ENCODE peak calls at places on chromosomes 11 and 22, in five cellular contexts. F, T, W, H and P are unnamed samples.

GRCh38 chr11:123325535-123325934 is 104.5 kb upstream of the GRAMD1B start:
- DNase-seq in F (no peak), T (no peak), W (no peak), H (no peak), P (no peak)

GRCh38 chr11:2096001-2096918 is 42.9 kb downstream of the IGF2 start:
- DNase-seq in F (peak), T (no peak), W (peak), H (no peak), P (no peak)

GRCh38 chr11:829116-829945 is 1.6 kb downstream of the CRACR2B start:
- DNase-seq in F (no peak), T (no peak), W (no peak), H (no peak), P (no peak)

GRCh38 chr22:48072777-48073176 is 1310.3 kb downstream of the TBC1D22A start:
- DNase-seq in F (no peak), T (peak), W (no peak), H (no peak), P (no peak)

GRCh38 chr11:87372068-87372467 is 334.3 kb downstream of the TMEM135 start:
- DNase-seq in F (no peak), T (no peak), W (no peak), H (no peak), P (no peak)

GRCh38 chr11:92557848-92558247 is 333.2 kb downstream of the FAT3 start:
- DNase-seq in F (no peak), T (no peak), W (no peak), H (no peak), P (no peak)

GRCh38 chr11:130876931-130877330 is 39.3 kb downstream of the SNX19 start:
- DNase-seq in F (no peak), T (no peak), W (no peak), H (no peak), P (no peak)

GRCh38 chr11:95147364-95147905 is 57.8 kb downstream of the ENDOD1 start:
- DNase-seq in F (peak), T (no peak), W (peak), H (no peak), P (no peak)

GRCh38 chr22:43389227-43389836 is 22.5 kb upstream of the MPPED1 start:
- DNase-seq in F (no peak), T (no peak), W (no peak), H (no peak), P (no peak)
- TF ChIP-seq CTCF in F (no peak), T (no peak), W (no peak), H (no peak), P (no peak)

GRCh38 chr11:10933455-10934292 is 75.8 kb upstream of the ZBED5 start:
- DNase-seq in F (peak), T (peak), W (peak), H (peak), P (peak)
- TF ChIP-seq CTCF in F (peak), T (peak), W (peak), H (peak), P (peak)

DNA sequence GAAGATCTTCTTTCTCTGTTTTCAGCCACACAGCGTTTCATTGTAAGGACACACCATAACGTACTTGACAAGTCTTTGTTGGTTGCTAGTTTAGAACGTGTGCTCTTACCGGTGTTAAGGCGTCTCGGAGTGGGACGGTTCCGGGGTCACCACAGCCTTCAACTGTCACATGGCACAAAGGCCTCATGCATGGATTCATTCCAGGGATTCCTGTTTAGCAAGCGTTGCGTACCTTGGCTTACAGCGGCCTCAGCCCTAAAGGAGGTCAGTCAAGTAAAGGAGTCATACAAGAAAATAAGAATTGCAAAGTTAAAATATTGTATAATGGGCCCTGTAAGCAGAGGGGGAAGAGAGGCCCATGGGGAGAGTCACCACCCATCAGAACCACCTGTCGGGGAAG is 2.2 kb upstream of the SCGB1A1 start:
- DNase-seq in F (no peak), T (no peak), W (no peak), H (no peak), P (no peak)
- TF ChIP-seq CTCF in F (no peak), T (no peak), W (no peak), H (no peak), P (no peak)

DNA sequence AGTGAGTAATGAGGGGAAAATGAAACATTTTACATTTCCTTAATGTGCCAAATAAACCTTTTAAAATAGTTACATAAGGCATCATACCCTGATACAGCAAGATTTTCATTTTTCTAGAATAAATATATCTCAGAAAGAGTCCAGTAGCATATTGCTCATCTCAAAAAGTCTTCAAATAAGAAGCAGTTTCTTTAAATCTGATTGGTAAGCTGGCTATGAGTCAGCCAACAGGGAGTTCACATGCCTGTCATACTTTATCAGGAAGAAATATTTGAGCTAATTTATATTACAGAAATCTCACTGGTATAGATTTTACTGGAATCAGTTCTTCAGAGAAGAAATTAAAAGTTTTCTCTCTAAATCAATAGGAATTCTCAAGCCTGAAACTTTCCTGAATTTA is 258.1 kb downstream of the C11orf87 start:
- DNase-seq in F (peak), T (no peak), W (peak), H (no peak), P (no peak)
- TF ChIP-seq CTCF in F (no peak), T (no peak), W (no peak), H (no peak), P (no peak)

DNA sequence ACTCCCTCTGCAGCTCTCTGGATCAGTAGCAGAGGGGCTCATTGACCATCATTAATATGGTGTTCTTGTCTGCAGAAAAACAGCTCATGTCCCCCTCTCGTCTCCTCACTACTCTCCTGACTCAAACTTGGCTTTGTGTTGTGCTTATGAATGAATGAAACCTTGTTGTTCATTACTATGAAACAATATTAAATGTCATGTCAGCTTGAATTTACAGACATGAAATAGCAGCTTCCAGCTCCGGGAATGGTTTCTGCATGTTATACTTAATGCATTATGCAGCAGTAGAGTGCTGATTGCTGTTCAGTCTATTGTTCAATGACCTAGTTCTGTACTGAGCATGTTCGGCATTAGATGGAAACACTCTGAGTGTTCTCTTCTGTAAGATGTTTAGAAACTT is 340.6 kb downstream of the SOX6 start:
- DNase-seq in F (no peak), T (no peak), W (no peak), H (no peak), P (no peak)
- TF ChIP-seq CTCF in F (no peak), T (no peak), W (no peak), H (no peak), P (no peak)

GRCh38 chr11:84899134-84899533 is 728.0 kb downstream of the DLG2 start:
- DNase-seq in F (no peak), T (no peak), W (peak), H (no peak), P (no peak)

GRCh38 chr11:84894666-84895065 is 732.5 kb downstream of the DLG2 start:
- DNase-seq in F (no peak), T (no peak), W (no peak), H (no peak), P (no peak)

GRCh38 chr11:84901986-84902385 is 725.2 kb downstream of the DLG2 start:
- DNase-seq in F (peak), T (no peak), W (peak), H (no peak), P (no peak)

GRCh38 chr11:84902445-84902844 is 724.7 kb downstream of the DLG2 start:
- DNase-seq in F (no peak), T (no peak), W (no peak), H (no peak), P (no peak)

DNA sequence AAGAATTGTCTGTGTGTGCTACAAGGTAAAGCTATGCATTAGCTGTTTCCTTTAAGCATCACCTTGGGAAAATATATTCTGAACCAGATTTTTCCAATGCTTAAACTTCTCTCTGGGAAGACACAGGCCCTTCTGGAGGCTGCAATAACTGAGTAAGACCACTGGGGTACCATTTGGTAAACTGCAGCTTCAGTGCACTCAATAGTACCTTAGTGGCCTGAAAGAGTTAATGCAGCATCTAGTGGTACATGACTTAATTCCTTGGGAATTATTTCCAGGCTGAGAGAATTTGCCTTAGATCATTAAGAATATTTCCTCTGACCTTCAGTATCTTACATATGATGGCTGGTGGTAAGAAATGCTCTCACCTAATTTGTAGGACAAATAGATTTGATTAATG is 727.4 kb downstream of the DLG2 start:
- DNase-seq in F (peak), T (peak), W (no peak), H (peak), P (no peak)
- TF ChIP-seq CTCF in F (peak), T (peak), W (peak), H (peak), P (no peak)

DNA sequence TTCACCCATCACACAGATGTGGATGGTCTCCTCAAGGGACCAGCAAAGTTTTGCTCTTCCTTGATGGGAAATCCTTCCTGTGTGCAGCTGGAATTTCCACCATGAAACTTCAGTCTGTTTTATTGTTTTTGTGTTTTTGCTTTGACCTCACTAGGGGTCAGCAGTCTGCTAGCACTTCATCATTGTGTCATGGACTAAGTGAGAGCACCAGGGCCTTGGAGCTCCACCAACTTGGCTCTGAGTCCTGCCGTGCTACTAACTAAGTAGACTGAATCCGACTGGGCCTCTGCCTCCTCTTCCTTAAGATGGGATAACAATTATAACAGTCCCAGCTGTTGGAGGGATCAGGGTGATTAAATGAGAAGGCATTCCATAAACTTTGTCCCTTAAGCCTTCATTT is 305.8 kb upstream of the NCAM1 start:
- DNase-seq in F (peak), T (no peak), W (peak), H (no peak), P (no peak)
- TF ChIP-seq CTCF in F (no peak), T (no peak), W (no peak), H (no peak), P (no peak)